ENCODE peak calls at places on chromosomes 1 and 21, in four cellular contexts. V is gastrocnemius medialis, D is heart left ventricle, B is body of pancreas. J is an unnamed sample. For H3K4me1, the result is how much of the 10 kb centered on the place peaks cover.

GRCh38 chr1:207298666-207299065 is 22.8 kb upstream of the CD55 start:
- DNase-seq in B (no peak), D (no peak), V (no peak), J (no peak)

GRCh38 chr1:65149391-65149729 is 1.4 kb downstream of the AK4 start:
- DNase-seq in V (no peak), B (no peak), D (no peak), J (no peak)

GRCh38 chr1:150173161-150173585 is 23.5 kb downstream of the PLEKHO1 start:
- DNase-seq in B (no peak), D (no peak), V (no peak), J (no peak)

GRCh38 chr1:54745864-54746263 is 18.5 kb downstream of the PARS2 start:
- DNase-seq in B (no peak), D (no peak), V (no peak), J (no peak)

GRCh38 chr1:237879195-237879594 is 11.5 kb downstream of the ZP4 start:
- DNase-seq in D (no peak), B (no peak), V (no peak), J (no peak)

GRCh38 chr1:56362994-56363770 is 216.2 kb downstream of the PLPP3 start:
- DNase-seq in D (no peak), V (no peak), B (no peak), J (no peak)

GRCh38 chr1:231020816-231021215 is 19.2 kb downstream of the FAM89A start:
- DNase-seq in V (no peak), B (no peak), D (no peak), J (no peak)

GRCh38 chr1:41449326-41449921 is 35.1 kb downstream of the EDN2 start:
- DNase-seq in D (no peak), B (no peak), V (no peak), J (no peak)

GRCh38 chr1:94418664-94419655 is 771 bp downstream of the ABCD3 start:
- DNase-seq in V (peak), B (peak), D (peak), J (peak)

GRCh38 chr1:197841828-197842573 is 60.4 kb upstream of the C1orf53 start:
- DNase-seq in B (no peak), D (no peak), V (no peak), J (no peak)

DNA sequence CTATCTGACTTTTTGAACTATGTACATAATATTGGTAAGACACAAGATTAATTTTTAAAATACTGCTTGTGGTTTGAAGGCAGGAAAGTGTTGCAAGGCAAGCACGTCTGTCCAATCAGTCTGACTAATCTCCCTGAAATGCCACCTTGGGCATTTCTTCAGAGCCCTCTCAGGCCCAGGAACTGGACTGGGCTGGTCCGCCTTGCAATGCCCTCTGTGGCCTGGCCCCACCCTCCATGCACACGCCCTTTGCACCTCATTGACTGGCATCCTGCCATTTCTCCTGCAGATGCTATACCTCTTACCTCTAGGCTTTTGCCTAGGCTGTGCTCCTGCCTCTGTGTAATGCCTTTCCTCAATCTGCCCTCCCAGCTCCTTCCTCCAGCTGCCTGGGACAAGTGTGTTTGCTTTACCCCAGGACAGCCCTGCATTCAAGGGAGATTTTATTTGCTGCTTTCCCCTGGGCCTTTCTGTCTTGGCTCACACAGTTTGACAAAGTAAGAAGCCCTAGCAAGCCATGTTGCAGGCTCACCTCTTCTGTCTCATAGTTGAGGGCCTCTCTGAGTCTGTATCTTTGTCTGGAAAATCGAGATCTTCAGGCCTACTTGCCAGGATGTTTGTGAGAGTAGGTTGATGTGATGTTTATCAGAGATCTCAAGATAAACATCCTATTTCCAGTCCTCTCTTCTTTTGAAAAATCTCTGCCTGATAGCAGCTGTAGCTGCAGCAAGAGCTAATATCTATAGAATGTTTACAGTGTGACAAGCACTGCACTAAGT is 149.2 kb upstream of the JUN start:
- DNase-seq in V (peak), D (no peak), B (peak), J (no peak)
- H3K27ac ChIP-seq in V (no peak), D (no peak), B (peak), J (no peak)

GRCh38 chr1:228090613-228091081 is 8.1 kb downstream of the ARF1 start:
- DNase-seq in V (peak), D (no peak), B (no peak), J (no peak)
- H3K4me1 ChIP-seq in V (half or more), D (half or more), B (half or more), J (under half)

GRCh38 chr1:52352690-52353089 is 13.3 kb downstream of the CC2D1B start:
- DNase-seq in B (no peak), V (no peak), D (no peak), J (no peak)
- TF ChIP-seq POLR2A in B (no peak), V (no peak), D (no peak), J (no peak)

DNA sequence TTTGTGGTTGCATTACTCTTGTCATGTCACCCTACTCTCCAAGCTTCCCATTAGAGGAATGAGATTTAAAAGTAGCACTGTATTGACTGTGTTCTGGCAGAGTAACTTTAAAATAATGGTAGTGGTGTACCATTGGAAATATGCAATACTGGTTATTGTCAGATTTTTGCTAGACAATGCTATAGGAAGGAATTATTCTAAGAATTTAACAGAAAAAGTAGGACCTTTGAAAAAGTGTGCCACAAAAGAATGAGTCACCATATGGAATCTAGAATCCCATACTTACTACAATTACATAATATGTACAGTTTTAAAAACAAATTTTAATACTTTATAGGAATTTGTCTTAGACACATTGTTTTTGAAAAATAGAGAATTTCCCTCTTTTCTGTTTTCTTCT is 13.8 kb downstream of the MIER1 start:
- DNase-seq in B (no peak), V (no peak), D (no peak), J (no peak)
- H3K27ac ChIP-seq in B (no peak), V (no peak), D (no peak), J (no peak)

GRCh38 chr1:192628406-192629057 is 7.4 kb upstream of the RGS13 start:
- DNase-seq in D (no peak), B (no peak), V (no peak), J (no peak)
- H3K4me1 ChIP-seq in D (under half), B (under half), V (under half), J (under half)

GRCh38 chr1:21287905-21288514 is 2.3 kb downstream of the ECE1 start:
- DNase-seq in V (no peak), D (no peak), B (no peak), J (no peak)

GRCh38 chr1:21291184-21291583 is 921 bp upstream of the ECE1 start:
- DNase-seq in D (peak), V (no peak), B (no peak), J (no peak)

GRCh38 chr1:21289127-21289526 is 1.1 kb downstream of the ECE1 start:
- DNase-seq in D (no peak), B (no peak), V (no peak), J (no peak)

GRCh38 chr1:21290546-21290944 is 282 bp upstream of the ECE1 start:
- DNase-seq in B (no peak), D (no peak), V (no peak), J (no peak)

DNA sequence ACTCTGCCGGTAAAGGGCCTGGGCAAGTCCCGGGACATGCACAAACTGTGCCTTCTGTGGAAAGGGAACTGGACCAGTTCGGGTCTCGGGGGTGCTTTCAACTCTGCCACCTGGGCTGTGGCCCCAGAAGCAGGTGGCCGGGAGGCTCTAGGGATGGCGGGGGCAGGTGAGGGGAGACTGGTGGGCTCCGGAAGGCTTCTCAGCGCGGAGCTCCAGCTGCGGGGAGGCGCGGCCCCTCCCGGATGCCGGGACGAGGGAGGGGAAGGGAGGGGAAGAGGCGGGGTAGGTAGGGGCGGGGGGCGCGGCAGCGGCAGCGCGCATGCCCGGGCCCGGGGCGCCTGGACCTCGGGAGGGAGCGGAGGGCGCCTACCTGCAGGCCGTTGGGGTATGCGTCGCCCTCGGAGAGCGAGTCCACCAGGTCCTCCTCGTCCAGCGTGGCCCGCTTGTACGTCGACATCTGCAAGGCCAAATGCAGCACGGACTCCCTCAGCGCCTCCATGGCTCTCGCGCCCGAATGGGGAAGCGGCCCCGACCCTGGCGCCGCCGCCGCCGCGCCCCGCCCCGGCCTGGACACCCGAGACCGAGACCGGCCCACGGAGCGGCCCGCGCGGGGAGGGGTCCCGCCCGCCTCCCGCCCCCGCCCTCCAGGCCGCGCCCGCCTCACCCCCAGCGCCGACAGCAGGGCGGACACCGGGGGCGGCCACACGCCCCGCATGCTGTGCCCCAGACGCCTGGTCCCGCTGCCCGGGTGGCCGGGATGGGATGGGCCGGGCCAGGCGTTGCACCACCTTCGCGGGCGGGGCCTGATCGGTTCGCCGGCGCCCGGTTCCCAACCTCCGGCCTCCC is at the start of gene ECE1:
- DNase-seq in V (no peak), D (peak), B (peak), J (no peak)
- TF ChIP-seq POLR2A in V (peak), D (no peak), B (no peak), J (no peak)

DNA sequence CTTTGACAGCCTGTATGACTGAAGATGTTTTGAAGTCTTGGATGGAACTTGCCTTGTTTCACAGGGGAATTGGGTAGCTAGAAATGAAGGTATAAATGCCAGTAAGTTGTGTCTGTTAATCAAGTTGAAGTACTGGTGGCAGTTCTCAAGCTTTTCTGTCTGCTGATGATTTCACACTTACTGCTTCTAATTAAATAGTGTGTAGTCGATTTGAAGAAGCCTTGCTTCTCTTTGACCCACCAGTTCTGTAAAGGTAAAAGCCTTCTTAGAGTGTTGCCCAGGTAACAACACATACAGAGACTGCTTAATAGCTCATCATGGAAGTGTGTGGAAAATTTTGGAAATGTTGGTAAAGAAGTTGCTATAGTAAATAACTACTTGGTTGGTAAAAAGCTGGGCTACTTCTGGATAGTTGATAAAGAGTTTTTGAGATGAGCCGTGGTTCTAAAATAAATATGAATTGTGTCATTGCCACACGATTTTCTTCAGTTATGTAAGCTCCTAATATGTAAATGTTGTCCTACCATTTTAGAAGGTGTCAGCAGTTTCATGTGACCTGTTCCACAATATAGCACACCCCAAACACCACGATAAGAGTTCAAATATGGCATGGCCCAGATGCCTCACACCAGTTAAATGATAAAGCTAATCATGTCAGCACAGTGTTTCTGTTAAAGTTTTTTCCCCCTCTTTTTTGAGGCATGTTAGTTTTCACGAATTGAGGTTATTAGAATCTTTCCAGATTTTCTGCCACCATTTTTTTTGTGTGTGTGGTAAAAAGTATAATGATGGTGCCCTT is 7.4 kb downstream of the RABGAP1L start:
- DNase-seq in V (no peak), B (no peak), D (no peak), J (no peak)
- H3K27ac ChIP-seq in V (no peak), B (no peak), D (peak), J (no peak)

GRCh38 chr1:221072214-221072613 is 193.0 kb downstream of the HLX start:
- DNase-seq in D (no peak), B (no peak), V (no peak), J (no peak)
- H3K4me1 ChIP-seq in D (under half), B (under half), V (under half), J (under half)

GRCh38 chr21:33114276-33114675 is 44.3 kb downstream of the OLIG1 start:
- DNase-seq in D (no peak), B (no peak), V (no peak), J (no peak)
- TF ChIP-seq POLR2A in D (no peak), B (no peak), V (no peak), J (no peak)

J was measured in tibial nerve.